ENCODE peak calls at places on chromosomes 13 and 19, in eight cellular contexts. One of them, this sample, is unnamed.

GRCh38 chr13:77184455-77184854 is 142.4 kb downstream of the MYCBP2 start:
- DNase-seq in epithelial cell of esophagus: peak
- DNase-seq in mesendoderm: no peak
- DNase-seq in left lung: no peak
- DNase-seq in HCT116: no peak
- DNase-seq in GM12865: peak
- DNase-seq in neuronal stem cell: no peak
- DNase-seq in fibroblast of villous mesenchyme: no peak
- DNase-seq in this sample: no peak

GRCh38 chr13:37914781-37915391 is 45.3 kb upstream of the TRPC4 start:
- DNase-seq in HCT116: no peak
- DNase-seq in fibroblast of villous mesenchyme: no peak
- DNase-seq in GM12865: no peak
- DNase-seq in neuronal stem cell: no peak
- DNase-seq in mesendoderm: peak
- DNase-seq in left lung: no peak
- DNase-seq in epithelial cell of esophagus: peak
- DNase-seq in this sample: peak

GRCh38 chr19:5594521-5594950 is 26.8 kb upstream of the TINCR start:
- DNase-seq in epithelial cell of esophagus: no peak
- DNase-seq in neuronal stem cell: no peak
- DNase-seq in HCT116: no peak
- DNase-seq in fibroblast of villous mesenchyme: no peak
- DNase-seq in GM12865: no peak
- DNase-seq in left lung: no peak
- DNase-seq in mesendoderm: no peak
- DNase-seq in this sample: no peak

GRCh38 chr19:12230751-12231733 is 63.6 kb downstream of the ZNF44 start:
- DNase-seq in neuronal stem cell: no peak
- DNase-seq in HCT116: no peak
- DNase-seq in left lung: no peak
- DNase-seq in GM12865: no peak
- DNase-seq in epithelial cell of esophagus: peak
- DNase-seq in fibroblast of villous mesenchyme: no peak
- DNase-seq in mesendoderm: no peak
- DNase-seq in this sample: no peak

GRCh38 chr19:34256835-34257558 is 2.6 kb downstream of the GARRE1 start:
- DNase-seq in left lung: no peak
- DNase-seq in fibroblast of villous mesenchyme: no peak
- DNase-seq in mesendoderm: no peak
- DNase-seq in GM12865: no peak
- DNase-seq in neuronal stem cell: no peak
- DNase-seq in epithelial cell of esophagus: no peak
- DNase-seq in HCT116: no peak
- DNase-seq in this sample: no peak

GRCh38 chr19:33868076-33868735 is 71.5 kb downstream of the KCTD15 start:
- DNase-seq in HCT116: no peak
- DNase-seq in epithelial cell of esophagus: no peak
- DNase-seq in GM12865: no peak
- DNase-seq in left lung: no peak
- DNase-seq in neuronal stem cell: no peak
- DNase-seq in mesendoderm: no peak
- DNase-seq in fibroblast of villous mesenchyme: no peak
- DNase-seq in this sample: no peak

GRCh38 chr13:70841240-70842061 is 733.2 kb upstream of the KLHL1 start:
- DNase-seq in fibroblast of villous mesenchyme: no peak
- DNase-seq in left lung: no peak
- DNase-seq in GM12865: no peak
- DNase-seq in HCT116: no peak
- DNase-seq in mesendoderm: no peak
- DNase-seq in neuronal stem cell: no peak
- DNase-seq in epithelial cell of esophagus: no peak
- DNase-seq in this sample: peak

GRCh38 chr19:55117063-55117635 is 288 bp downstream of the PPP1R12C start:
- DNase-seq in neuronal stem cell: no peak
- DNase-seq in left lung: no peak
- DNase-seq in epithelial cell of esophagus: no peak
- DNase-seq in fibroblast of villous mesenchyme: no peak
- DNase-seq in mesendoderm: no peak
- DNase-seq in GM12865: no peak
- DNase-seq in HCT116: no peak
- DNase-seq in this sample: no peak

GRCh38 chr19:53775524-53775923 is 48.6 kb downstream of the NLRP12 start:
- DNase-seq in fibroblast of villous mesenchyme: no peak
- DNase-seq in left lung: no peak
- DNase-seq in HCT116: no peak
- DNase-seq in epithelial cell of esophagus: no peak
- DNase-seq in GM12865: no peak
- DNase-seq in mesendoderm: no peak
- DNase-seq in neuronal stem cell: no peak
- DNase-seq in this sample: no peak

GRCh38 chr13:26425439-26426358 is 131.8 kb upstream of the WASF3 start:
- DNase-seq in epithelial cell of esophagus: peak
- DNase-seq in mesendoderm: no peak
- DNase-seq in GM12865: no peak
- DNase-seq in HCT116: no peak
- DNase-seq in left lung: peak
- DNase-seq in fibroblast of villous mesenchyme: no peak
- DNase-seq in neuronal stem cell: no peak
- DNase-seq in this sample: no peak

GRCh38 chr19:32018014-32018413 is 327.4 kb upstream of the ZNF507 start:
- DNase-seq in neuronal stem cell: no peak
- DNase-seq in mesendoderm: no peak
- DNase-seq in GM12865: no peak
- DNase-seq in epithelial cell of esophagus: peak
- DNase-seq in HCT116: no peak
- DNase-seq in fibroblast of villous mesenchyme: peak
- DNase-seq in left lung: no peak
- DNase-seq in this sample: no peak

GRCh38 chr19:5974721-5975387 is 3.1 kb downstream of the RANBP3 start:
- DNase-seq in mesendoderm: no peak
- DNase-seq in fibroblast of villous mesenchyme: no peak
- DNase-seq in GM12865: peak
- DNase-seq in left lung: peak
- DNase-seq in epithelial cell of esophagus: peak
- DNase-seq in neuronal stem cell: no peak
- DNase-seq in HCT116: no peak
- DNase-seq in this sample: no peak

GRCh38 chr19:33159149-33159548 is 27.2 kb downstream of the WDR88 start:
- DNase-seq in fibroblast of villous mesenchyme: no peak
- DNase-seq in GM12865: no peak
- DNase-seq in neuronal stem cell: no peak
- DNase-seq in left lung: no peak
- DNase-seq in mesendoderm: no peak
- DNase-seq in epithelial cell of esophagus: no peak
- DNase-seq in HCT116: no peak
- DNase-seq in this sample: no peak

GRCh38 chr19:15169541-15170285 is 31.1 kb downstream of the NOTCH3 start:
- DNase-seq in left lung: no peak
- DNase-seq in epithelial cell of esophagus: no peak
- DNase-seq in HCT116: no peak
- DNase-seq in GM12865: no peak
- DNase-seq in neuronal stem cell: no peak
- DNase-seq in fibroblast of villous mesenchyme: no peak
- DNase-seq in mesendoderm: no peak
- DNase-seq in this sample: no peak

GRCh38 chr19:35767288-35768081 is 7.9 kb upstream of the ARHGAP33 start:
- DNase-seq in mesendoderm: peak
- DNase-seq in fibroblast of villous mesenchyme: no peak
- DNase-seq in GM12865: no peak
- DNase-seq in neuronal stem cell: no peak
- DNase-seq in epithelial cell of esophagus: no peak
- DNase-seq in HCT116: no peak
- DNase-seq in left lung: no peak
- DNase-seq in this sample: no peak

GRCh38 chr19:47111081-47111589 is 2.4 kb downstream of the ZC3H4 start:
- DNase-seq in mesendoderm: no peak
- DNase-seq in neuronal stem cell: no peak
- DNase-seq in left lung: peak
- DNase-seq in GM12865: peak
- DNase-seq in epithelial cell of esophagus: no peak
- DNase-seq in HCT116: no peak
- DNase-seq in fibroblast of villous mesenchyme: no peak
- DNase-seq in this sample: peak

GRCh38 chr19:42081584-42082258 is 5.8 kb downstream of the ZNF574 start:
- DNase-seq in epithelial cell of esophagus: peak
- DNase-seq in fibroblast of villous mesenchyme: peak
- DNase-seq in HCT116: no peak
- DNase-seq in neuronal stem cell: no peak
- DNase-seq in left lung: no peak
- DNase-seq in GM12865: peak
- DNase-seq in mesendoderm: peak
- DNase-seq in this sample: no peak

GRCh38 chr13:62129000-62129551 is 713.4 kb upstream of the PCDH20 start:
- DNase-seq in HCT116: no peak
- DNase-seq in mesendoderm: no peak
- DNase-seq in fibroblast of villous mesenchyme: no peak
- DNase-seq in left lung: no peak
- DNase-seq in epithelial cell of esophagus: no peak
- DNase-seq in GM12865: no peak
- DNase-seq in neuronal stem cell: no peak
- DNase-seq in this sample: no peak

GRCh38 chr13:107586216-107586615 is 629.1 kb downstream of the LIG4 start:
- DNase-seq in fibroblast of villous mesenchyme: peak
- DNase-seq in left lung: no peak
- DNase-seq in epithelial cell of esophagus: no peak
- DNase-seq in mesendoderm: no peak
- DNase-seq in HCT116: no peak
- DNase-seq in neuronal stem cell: no peak
- DNase-seq in GM12865: no peak
- DNase-seq in this sample: no peak

GRCh38 chr13:82693607-82694006 is 1188.7 kb downstream of the SLITRK1 start:
- DNase-seq in HCT116: no peak
- DNase-seq in GM12865: no peak
- DNase-seq in epithelial cell of esophagus: no peak
- DNase-seq in neuronal stem cell: no peak
- DNase-seq in fibroblast of villous mesenchyme: no peak
- DNase-seq in left lung: no peak
- DNase-seq in mesendoderm: no peak
- DNase-seq in this sample: no peak

GRCh38 chr19:8664671-8665057 is 33.9 kb downstream of the ACTL9 start:
- DNase-seq in mesendoderm: no peak
- DNase-seq in fibroblast of villous mesenchyme: no peak
- DNase-seq in HCT116: no peak
- DNase-seq in left lung: no peak
- DNase-seq in epithelial cell of esophagus: no peak
- DNase-seq in GM12865: no peak
- DNase-seq in neuronal stem cell: no peak
- DNase-seq in this sample: no peak

GRCh38 chr13:27665333-27665732 is 43.6 kb downstream of the POLR1D start:
- DNase-seq in left lung: no peak
- DNase-seq in epithelial cell of esophagus: peak
- DNase-seq in HCT116: no peak
- DNase-seq in fibroblast of villous mesenchyme: peak
- DNase-seq in GM12865: no peak
- DNase-seq in neuronal stem cell: no peak
- DNase-seq in mesendoderm: peak
- DNase-seq in this sample: no peak

DNA sequence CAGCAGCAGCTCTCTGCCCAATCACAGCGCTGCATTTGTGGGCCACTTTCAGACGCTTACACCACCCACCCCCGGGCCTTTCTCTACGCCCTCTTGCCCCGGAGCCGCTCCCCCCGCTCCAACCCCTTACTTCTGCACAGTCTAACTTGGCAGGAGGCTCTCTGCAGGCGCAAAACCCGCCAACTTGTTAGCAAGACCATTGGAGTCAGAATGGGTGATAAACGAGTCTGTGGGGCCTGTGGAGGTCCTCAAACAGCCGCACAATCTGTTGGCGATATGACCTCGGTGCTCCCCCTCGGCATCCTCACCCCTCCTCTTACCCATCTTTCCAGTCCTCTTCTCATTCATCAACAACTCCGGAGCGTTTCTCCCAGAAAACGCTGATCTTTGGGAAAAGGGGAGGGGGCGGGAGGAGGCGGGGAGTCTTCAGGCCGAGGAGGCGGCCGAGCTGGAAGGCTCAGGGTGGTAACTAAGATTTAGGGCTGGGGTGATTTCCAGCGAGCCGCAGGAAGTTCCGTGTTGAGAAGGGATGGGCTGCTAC is 4.2 kb downstream of the SOX21 start:
- DNase-seq in mesendoderm: peak
- DNase-seq in HCT116: no peak
- DNase-seq in fibroblast of villous mesenchyme: no peak
- DNase-seq in neuronal stem cell: peak
- DNase-seq in epithelial cell of esophagus: no peak
- DNase-seq in GM12865: no peak
- DNase-seq in left lung: no peak
- DNase-seq in this sample: peak
- H3K4me3 ChIP-seq in mesendoderm: no peak
- H3K4me3 ChIP-seq in HCT116: no peak
- H3K4me3 ChIP-seq in fibroblast of villous mesenchyme: no peak
- H3K4me3 ChIP-seq in neuronal stem cell: peak
- H3K4me3 ChIP-seq in epithelial cell of esophagus: peak
- H3K4me3 ChIP-seq in GM12865: no peak
- H3K4me3 ChIP-seq in left lung: no peak
- H3K4me3 ChIP-seq in this sample: peak

GRCh38 chr13:52414963-52415362 is 9.0 kb upstream of the THSD1 start:
- DNase-seq in neuronal stem cell: no peak
- DNase-seq in epithelial cell of esophagus: peak
- DNase-seq in HCT116: no peak
- DNase-seq in left lung: no peak
- DNase-seq in mesendoderm: no peak
- DNase-seq in GM12865: no peak
- DNase-seq in fibroblast of villous mesenchyme: peak
- DNase-seq in this sample: no peak
- H3K4me3 ChIP-seq in neuronal stem cell: no peak
- H3K4me3 ChIP-seq in epithelial cell of esophagus: no peak
- H3K4me3 ChIP-seq in HCT116: no peak
- H3K4me3 ChIP-seq in left lung: no peak
- H3K4me3 ChIP-seq in mesendoderm: no peak
- H3K4me3 ChIP-seq in GM12865: no peak
- H3K4me3 ChIP-seq in fibroblast of villous mesenchyme: no peak
- H3K4me3 ChIP-seq in this sample: no peak

DNA sequence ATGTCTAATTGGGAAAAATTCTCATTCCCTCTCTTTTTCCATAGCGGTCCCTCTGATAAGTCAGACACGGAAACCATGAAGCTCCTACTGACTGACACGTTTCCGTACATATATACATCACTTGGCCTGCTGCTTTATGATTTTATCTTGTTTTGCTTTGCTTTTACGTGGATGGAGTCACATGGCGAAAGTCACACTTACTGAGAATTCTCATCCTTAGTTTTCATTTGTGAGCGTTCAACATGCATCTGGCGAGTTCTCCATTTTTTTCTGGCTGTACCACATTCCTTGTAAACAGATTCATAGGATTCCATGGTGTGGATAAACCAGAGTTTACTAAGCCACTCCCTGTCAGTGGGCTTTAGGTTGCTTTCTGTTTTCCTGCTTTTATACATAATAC is 21.2 kb downstream of the PGPEP1 start:
- DNase-seq in GM12865: no peak
- DNase-seq in epithelial cell of esophagus: peak
- DNase-seq in HCT116: no peak
- DNase-seq in neuronal stem cell: no peak
- DNase-seq in fibroblast of villous mesenchyme: peak
- DNase-seq in left lung: no peak
- DNase-seq in mesendoderm: no peak
- DNase-seq in this sample: no peak
- H3K4me3 ChIP-seq in GM12865: no peak
- H3K4me3 ChIP-seq in epithelial cell of esophagus: no peak
- H3K4me3 ChIP-seq in HCT116: no peak
- H3K4me3 ChIP-seq in neuronal stem cell: no peak
- H3K4me3 ChIP-seq in fibroblast of villous mesenchyme: no peak
- H3K4me3 ChIP-seq in left lung: no peak
- H3K4me3 ChIP-seq in mesendoderm: no peak
- H3K4me3 ChIP-seq in this sample: no peak

GRCh38 chr19:927044-927706 is 1.3 kb downstream of the ARID3A start:
- DNase-seq in epithelial cell of esophagus: no peak
- DNase-seq in left lung: peak
- DNase-seq in mesendoderm: peak
- DNase-seq in GM12865: peak
- DNase-seq in neuronal stem cell: no peak
- DNase-seq in HCT116: no peak
- DNase-seq in fibroblast of villous mesenchyme: peak
- DNase-seq in this sample: peak
- H3K4me3 ChIP-seq in epithelial cell of esophagus: peak
- H3K4me3 ChIP-seq in left lung: peak
- H3K4me3 ChIP-seq in mesendoderm: peak
- H3K4me3 ChIP-seq in GM12865: peak
- H3K4me3 ChIP-seq in neuronal stem cell: peak
- H3K4me3 ChIP-seq in HCT116: peak
- H3K4me3 ChIP-seq in fibroblast of villous mesenchyme: peak
- H3K4me3 ChIP-seq in this sample: peak

This sample was measured in HAP-1.